ENCODE peak calls at places on chromosomes 1 and 21, in six cellular contexts. K is CD4-positive, alpha-beta T cell; D is colonic mucosa; Z is left lung; L is brain microvascular endothelial cell; U is Peyer's patch. H is an unnamed sample. For H3K27me3, the result is how much of the 10 kb centered on the place peaks cover.

GRCh38 chr1:162918111-162918754 is 57.3 kb upstream of the CCDC190 start:
- DNase-seq in L (no peak), U (no peak), D (no peak), Z (no peak), K (no peak), H (no peak)

GRCh38 chr1:61131716-61132115 is 49.4 kb downstream of the NFIA start:
- DNase-seq in L (peak), K (no peak), D (no peak), U (no peak), Z (no peak), H (no peak)

GRCh38 chr21:41622831-41623548 is 115.0 kb upstream of the TMPRSS2 start:
- DNase-seq in U (no peak), D (no peak), Z (no peak), L (no peak), K (no peak), H (no peak)

GRCh38 chr1:214454619-214455396 is 96.6 kb downstream of the PTPN14 start:
- DNase-seq in D (no peak), K (no peak), Z (no peak), L (peak), U (no peak), H (no peak)

GRCh38 chr1:182641561-182641960 is 37.4 kb upstream of the RGS16 start:
- DNase-seq in K (no peak), L (no peak), Z (no peak), U (no peak), D (no peak), H (no peak)

GRCh38 chr1:227316456-227316855 is 1.8 kb downstream of the CDC42BPA start:
- DNase-seq in U (no peak), D (no peak), Z (no peak), L (no peak), K (no peak), H (no peak)

GRCh38 chr1:236143104-236143948 is 987 bp downstream of the GPR137B start:
- DNase-seq in Z (no peak), L (peak), K (no peak), D (no peak), U (no peak), H (no peak)

GRCh38 chr1:155175281-155175926 is 1.8 kb downstream of the TRIM46 start:
- DNase-seq in U (peak), L (no peak), Z (no peak), D (peak), K (no peak), H (no peak)

GRCh38 chr1:72227667-72228066 is 54.7 kb downstream of the NEGR1 start:
- DNase-seq in L (no peak), U (no peak), D (no peak), Z (no peak), K (no peak), H (no peak)

GRCh38 chr1:905071-905749 is 18.5 kb upstream of the SAMD11 start:
- DNase-seq in L (no peak), K (no peak), D (peak), Z (peak), U (peak), H (peak)

GRCh38 chr1:27044613-27045091 is 32.0 kb upstream of the TENT5B start:
- DNase-seq in L (peak), Z (peak), D (peak), U (peak), K (peak), H (peak)

GRCh38 chr1:210908257-210908656 is 225.7 kb downstream of the KCNH1 start:
- DNase-seq in U (no peak), K (no peak), Z (no peak), L (no peak), D (no peak), H (no peak)

GRCh38 chr21:42676799-42677198 is 23.4 kb downstream of the PDE9A start:
- DNase-seq in L (no peak), K (no peak), U (no peak), Z (no peak), D (no peak), H (no peak)

GRCh38 chr1:93798301-93798700 is 80.7 kb downstream of the DNTTIP2 start:
- DNase-seq in L (peak), K (no peak), U (no peak), D (no peak), Z (no peak), H (no peak)

GRCh38 chr21:37204580-37204979 is 62.6 kb downstream of the VPS26C start:
- DNase-seq in L (no peak), K (no peak), U (no peak), Z (no peak), D (no peak), H (no peak)

GRCh38 chr1:91427741-91428140 is 23.1 kb upstream of the HFM1 start:
- DNase-seq in D (no peak), Z (no peak), L (no peak), K (no peak), U (no peak), H (no peak)

GRCh38 chr1:204450461-204451257 is 39.0 kb upstream of the PPP1R15B start:
- DNase-seq in U (peak), L (no peak), Z (peak), D (peak), K (no peak), H (no peak)

GRCh38 chr1:156876281-156876680 is 15.6 kb downstream of the NTRK1 start:
- DNase-seq in D (no peak), K (no peak), U (no peak), Z (no peak), L (no peak), H (no peak)

GRCh38 chr1:151992345-151993083 is 1.1 kb downstream of the S100A10 start:
- DNase-seq in Z (peak), K (no peak), D (peak), U (peak), L (peak), H (no peak)

GRCh38 chr1:1435094-1435903 is at the start of gene VWA1:
- DNase-seq in L (no peak), U (peak), K (peak), D (peak), Z (peak), H (peak)

GRCh38 chr1:198978523-198978922 is 339.7 kb downstream of the PTPRC start:
- DNase-seq in U (no peak), L (no peak), D (no peak), K (no peak), Z (no peak), H (no peak)

GRCh38 chr1:182888736-182889531 is 49.8 kb downstream of the DHX9 start:
- DNase-seq in D (no peak), K (no peak), L (no peak), U (no peak), Z (no peak), H (no peak)

GRCh38 chr1:68962711-68963110 is 465.8 kb upstream of the DEPDC1 start:
- DNase-seq in Z (no peak), D (no peak), K (no peak), U (no peak), L (no peak), H (no peak)

GRCh38 chr1:91559838-91560514 is 59.3 kb downstream of the CDC7 start:
- DNase-seq in U (no peak), L (no peak), D (no peak), Z (no peak), K (no peak), H (no peak)

DNA sequence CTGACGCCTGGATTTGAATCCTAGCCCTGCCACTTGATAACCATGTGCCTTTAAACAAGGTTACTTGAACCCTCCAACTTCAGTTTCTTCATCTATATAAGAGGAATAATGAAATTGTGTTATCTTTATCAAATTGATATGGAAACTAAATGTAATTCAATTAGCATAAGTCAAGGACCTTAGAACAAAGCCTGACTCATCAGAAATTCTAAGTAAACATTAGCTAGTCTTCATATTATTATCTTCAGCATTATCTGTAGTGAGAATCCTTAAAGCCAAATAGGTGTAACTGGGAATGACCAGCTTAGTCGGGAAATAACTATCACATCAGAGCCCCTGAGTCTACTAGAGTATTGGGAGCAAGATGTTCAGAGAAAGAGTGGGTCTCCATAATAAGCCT is 6.6 kb downstream of the SELL start:
- DNase-seq in D (no peak), L (no peak), U (no peak), Z (no peak), K (no peak), H (no peak)
- H3K27me3 ChIP-seq in D (under half), L (under half), U (under half), Z (under half), K (under half), H (under half)

GRCh38 chr21:35191754-35192153 is 142.7 kb upstream of the RUNX1 start:
- DNase-seq in U (no peak), L (no peak), K (no peak), Z (no peak), D (no peak), H (no peak)
- H3K27ac ChIP-seq in U (no peak), L (no peak), K (no peak), Z (no peak), D (no peak), H (no peak)

GRCh38 chr1:70909262-70909817 is 138.3 kb downstream of the PTGER3 start:
- DNase-seq in L (no peak), Z (no peak), K (no peak), D (no peak), U (no peak), H (no peak)

GRCh38 chr1:70915258-70915657 is 132.4 kb downstream of the PTGER3 start:
- DNase-seq in U (no peak), Z (no peak), L (no peak), K (no peak), D (no peak), H (no peak)

GRCh38 chr1:70910013-70910412 is 137.6 kb downstream of the PTGER3 start:
- DNase-seq in U (no peak), Z (no peak), L (no peak), K (no peak), D (no peak), H (no peak)

GRCh38 chr1:70914224-70914623 is 133.4 kb downstream of the PTGER3 start:
- DNase-seq in Z (no peak), U (no peak), D (no peak), K (no peak), L (no peak), H (no peak)

GRCh38 chr1:70911861-70912260 is 135.8 kb downstream of the PTGER3 start:
- DNase-seq in U (no peak), K (no peak), D (no peak), L (no peak), Z (no peak), H (no peak)
- H3K27me3 ChIP-seq in U (under half), K (under half), D (under half), L (under half), Z (under half), H (under half)

GRCh38 chr1:43570784-43571183 is 40.1 kb downstream of the PTPRF start:
- DNase-seq in K (no peak), Z (no peak), U (no peak), L (no peak), D (no peak), H (no peak)

GRCh38 chr1:43572084-43572483 is 41.4 kb downstream of the PTPRF start:
- DNase-seq in K (no peak), L (no peak), Z (no peak), U (no peak), D (no peak), H (no peak)

GRCh38 chr1:43572551-43572950 is 41.9 kb downstream of the PTPRF start:
- DNase-seq in K (no peak), Z (no peak), U (no peak), L (no peak), D (no peak), H (no peak)

GRCh38 chr1:43570307-43570706 is 39.6 kb downstream of the PTPRF start:
- DNase-seq in L (no peak), D (no peak), Z (no peak), U (no peak), K (no peak), H (no peak)

DNA sequence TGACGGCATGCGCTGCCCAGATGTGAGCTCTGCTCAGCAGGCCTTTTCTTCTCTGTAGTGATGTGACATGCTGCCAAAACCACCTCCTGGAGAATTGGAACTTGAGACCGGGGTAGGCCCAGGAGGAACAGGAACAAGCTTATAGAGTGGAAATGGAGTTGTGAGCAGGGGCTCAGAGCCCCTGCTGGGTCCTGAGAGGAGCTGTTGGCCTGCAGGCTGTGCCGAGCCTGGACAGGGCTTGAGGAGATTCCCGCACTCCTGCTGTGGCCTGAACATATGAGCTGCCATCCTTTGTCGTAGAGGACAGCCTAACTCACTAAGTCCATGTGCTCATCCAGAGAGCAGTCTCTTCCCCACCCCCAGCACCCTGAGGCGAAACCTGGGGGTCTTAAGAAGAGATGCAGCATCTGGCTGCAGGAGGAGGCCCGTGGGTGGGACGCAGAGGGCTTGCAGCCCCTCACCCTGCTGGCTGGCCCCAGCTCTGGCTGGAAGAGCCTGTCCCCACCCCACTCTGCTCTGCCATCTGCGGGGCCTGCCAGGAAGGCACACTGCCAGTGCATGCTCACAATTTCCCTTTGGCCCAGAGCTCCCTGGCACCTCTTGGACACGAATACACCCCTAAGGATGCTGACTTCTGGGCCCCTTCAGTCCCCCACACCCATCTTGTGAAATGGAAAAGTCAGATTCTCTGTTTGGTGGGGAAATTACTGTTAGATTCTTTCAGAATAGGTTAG is 42.5 kb downstream of the PTPRF start:
- DNase-seq in K (no peak), D (no peak), U (no peak), Z (no peak), L (no peak), H (no peak)
- H3K27ac ChIP-seq in K (no peak), D (no peak), U (no peak), Z (no peak), L (no peak), H (no peak)

H was measured in dorsolateral prefrontal cortex.